ENCODE peak calls at places on chromosome 13, in five cellular contexts. Y, P, E, B and F are unnamed samples.

GRCh38 chr13:83372786-83373185 is 509.5 kb downstream of the SLITRK1 start:
- DNase-seq in Y (peak), P (no peak), E (no peak), B (peak), F (no peak)

GRCh38 chr13:31885994-31886393 is 145.6 kb upstream of the FRY start:
- DNase-seq in Y (peak), P (no peak), E (no peak), B (peak), F (no peak)

GRCh38 chr13:79549355-79550106 is 68.6 kb downstream of the NDFIP2 start:
- DNase-seq in Y (no peak), P (no peak), E (peak), B (no peak), F (no peak)

GRCh38 chr13:36428083-36428482 is 4.2 kb upstream of the CCNA1 start:
- DNase-seq in Y (peak), P (no peak), E (no peak), B (peak), F (no peak)

GRCh38 chr13:74052402-74052928 is 81.7 kb downstream of the KLF12 start:
- DNase-seq in Y (no peak), P (no peak), E (no peak), B (no peak), F (no peak)

GRCh38 chr13:72953391-72953960 is 105.3 kb upstream of the KLF5 start:
- DNase-seq in Y (no peak), P (peak), E (no peak), B (no peak), F (no peak)

GRCh38 chr13:79457948-79458347 is 23.0 kb upstream of the NDFIP2 start:
- DNase-seq in Y (peak), P (no peak), E (peak), B (peak), F (peak)

GRCh38 chr13:39254606-39255005 is 216.3 kb downstream of the NHLRC3 start:
- DNase-seq in Y (no peak), P (no peak), E (no peak), B (no peak), F (no peak)

GRCh38 chr13:105665284-105665683 is 870.2 kb downstream of the EFNB2 start:
- DNase-seq in Y (peak), P (no peak), E (no peak), B (no peak), F (no peak)

GRCh38 chr13:48123827-48124226 is 28.9 kb upstream of the MED4 start:
- DNase-seq in Y (no peak), P (peak), E (no peak), B (no peak), F (no peak)

GRCh38 chr13:34207872-34208271 is 389.9 kb downstream of the RFC3 start:
- DNase-seq in Y (peak), P (no peak), E (no peak), B (peak), F (no peak)

GRCh38 chr13:56198350-56198749 is 942.4 kb upstream of the PRR20A start:
- DNase-seq in Y (no peak), P (no peak), E (no peak), B (no peak), F (no peak)

GRCh38 chr13:45341799-45342584 is 1.0 kb upstream of the TPT1 start:
- DNase-seq in Y (peak), P (no peak), E (peak), B (peak), F (no peak)

GRCh38 chr13:89214115-89214514 is 1542.9 kb downstream of the SLITRK5 start:
- DNase-seq in Y (no peak), P (no peak), E (no peak), B (no peak), F (no peak)

GRCh38 chr13:60170414-60170813 is 6.7 kb upstream of the DIAPH3 start:
- DNase-seq in Y (no peak), P (no peak), E (no peak), B (no peak), F (no peak)

GRCh38 chr13:41652735-41653361 is 195.5 kb downstream of the RGCC start:
- DNase-seq in Y (peak), P (peak), E (peak), B (peak), F (peak)

GRCh38 chr13:42498521-42498920 is 75.4 kb upstream of the TNFSF11 start:
- DNase-seq in Y (no peak), P (no peak), E (no peak), B (no peak), F (no peak)

GRCh38 chr13:73215807-73216206 is 157.0 kb downstream of the KLF5 start:
- DNase-seq in Y (peak), P (no peak), E (peak), B (peak), F (no peak)

GRCh38 chr13:109842521-109842920 is 56.1 kb upstream of the IRS2 start:
- DNase-seq in Y (no peak), P (no peak), E (no peak), B (no peak), F (no peak)

GRCh38 chr13:45370922-45371406 is 30.0 kb upstream of the TPT1 start:
- DNase-seq in Y (peak), P (no peak), E (peak), B (peak), F (peak)

GRCh38 chr13:103638706-103639105 is 572.5 kb upstream of the SLC10A2 start:
- DNase-seq in Y (no peak), P (no peak), E (no peak), B (no peak), F (no peak)

GRCh38 chr13:29947839-29948238 is 97.4 kb upstream of the UBL3 start:
- DNase-seq in Y (no peak), P (no peak), E (no peak), B (no peak), F (no peak)

GRCh38 chr13:97549201-97549600 is 115.2 kb downstream of the RAP2A start:
- DNase-seq in Y (no peak), P (no peak), E (no peak), B (no peak), F (no peak)